ENCODE peak calls at places on chromosomes 5 and 9, in six cellular contexts. Y is dorsolateral prefrontal cortex, X is Caco-2, M is uterus, B is fibroblast of the aortic adventitia, O is lower leg skin. W is an unnamed sample.

GRCh38 chr5:81361600-81361999 is 32.3 kb downstream of the ACOT12 start:
- DNase-seq in O (no peak), Y (no peak), B (no peak), X (no peak), M (no peak), W (no peak)

GRCh38 chr5:175443514-175444059 is 395 bp downstream of the DRD1 start:
- DNase-seq in B (peak; percentile 8), Y (no peak), O (no peak), X (no peak), M (no peak), W (no peak)

GRCh38 chr5:10663531-10664183 is 97.4 kb downstream of the DAP start:
- DNase-seq in Y (peak; percentile 63), X (no peak), B (peak; percentile 78), O (peak; percentile 60), M (peak; percentile 39), W (peak; percentile 64)

GRCh38 chr5:34789021-34789531 is 49.9 kb upstream of the TTC23L start:
- DNase-seq in B (peak; percentile 87), Y (no peak), X (no peak), M (peak; percentile 45), O (no peak), W (peak; percentile 68)

GRCh38 chr9:98989036-98990000 is 45.6 kb downstream of the COL15A1 start:
- DNase-seq in B (peak; percentile 96), O (peak; percentile 92), X (no peak), M (peak; percentile 71), Y (no peak), W (peak; percentile 100)

GRCh38 chr9:12784461-12785250 is 9.8 kb downstream of the LURAP1L start:
- DNase-seq in M (no peak), B (peak; percentile 78), X (peak; percentile 36), Y (no peak), O (no peak), W (peak; percentile 98)

GRCh38 chr5:10726179-10726912 is 34.7 kb downstream of the DAP start:
- DNase-seq in M (no peak), Y (no peak), B (no peak), X (no peak), O (no peak), W (peak; percentile 42)

GRCh38 chr5:55429707-55430253 is 105.0 kb downstream of the PLPP1 start:
- DNase-seq in M (no peak), X (no peak), B (no peak), O (no peak), Y (no peak), W (no peak)

GRCh38 chr9:91060520-91061343 is 259.1 kb downstream of the SYK start:
- DNase-seq in M (peak; percentile 69), X (no peak), B (peak; percentile 99), O (peak; percentile 91), Y (no peak), W (peak; percentile 99)

GRCh38 chr5:15774632-15775031 is 274.7 kb downstream of the FBXL7 start:
- DNase-seq in Y (no peak), X (no peak), B (no peak), M (no peak), O (no peak), W (no peak)

GRCh38 chr9:91741529-91741928 is 208.5 kb downstream of the ROR2 start:
- DNase-seq in Y (no peak), B (peak; percentile 79), O (no peak), M (no peak), X (no peak), W (peak; percentile 84)

GRCh38 chr5:76537073-76537543 is 86.1 kb downstream of the F2RL2 start:
- DNase-seq in X (no peak), Y (no peak), M (no peak), O (no peak), B (peak; percentile 39), W (no peak)

GRCh38 chr5:157550668-157551067 is 24.9 kb downstream of the ADAM19 start:
- DNase-seq in O (no peak), M (no peak), Y (no peak), B (no peak), X (no peak), W (no peak)

GRCh38 chr5:180306796-180307195 is 14.9 kb upstream of the MAPK9 start:
- DNase-seq in O (no peak), Y (no peak), B (no peak), M (no peak), X (no peak), W (no peak)

GRCh38 chr9:99046542-99047071 is 58.3 kb upstream of the TGFBR1 start:
- DNase-seq in O (no peak), B (no peak), M (no peak), X (no peak), Y (no peak), W (no peak)

GRCh38 chr9:123643518-123643917 is 286.4 kb downstream of the DENND1A start:
- DNase-seq in O (no peak), Y (no peak), X (no peak), B (no peak), M (no peak), W (no peak)

GRCh38 chr9:93576296-93577044 is at the start of gene PHF2:
- DNase-seq in X (no peak), M (peak; percentile 43), O (peak; percentile 83), B (no peak), Y (no peak), W (no peak)

GRCh38 chr5:95822408-95823240 is at the start of gene GLRX:
- DNase-seq in Y (peak; percentile 81), X (peak; percentile 69), M (peak; percentile 63), O (peak; percentile 94), B (peak; percentile 97), W (peak; percentile 96)

GRCh38 chr5:69517763-69518212 is 25.2 kb downstream of the OCLN start:
- DNase-seq in Y (no peak), X (no peak), M (no peak), O (no peak), B (peak; percentile 54), W (peak; percentile 67)

GRCh38 chr5:116404001-116404400 is 170.6 kb downstream of the SEMA6A start:
- DNase-seq in B (no peak), O (no peak), X (no peak), Y (no peak), M (no peak), W (no peak)

GRCh38 chr5:166772770-166773169 is 1518.7 kb upstream of the WWC1 start:
- DNase-seq in X (no peak), M (no peak), B (peak; percentile 5), Y (no peak), O (no peak), W (peak; percentile 85)

GRCh38 chr9:101376117-101376866 is 8.5 kb downstream of the BAAT start:
- DNase-seq in B (peak; percentile 75), X (no peak), O (no peak), Y (peak; percentile 11), M (peak; percentile 73), W (peak; percentile 92)

GRCh38 chr5:43074987-43075318 is 34.8 kb upstream of the ANXA2R start:
- DNase-seq in B (no peak), O (peak; percentile 81), M (no peak), Y (no peak), X (no peak), W (no peak)
- H3K4me3 ChIP-seq in B (no peak overlapping the region), O (no peak overlapping the region), M (no peak overlapping the region), Y (no peak overlapping the region), X (no peak overlapping the region), W (no peak overlapping the region)

DNA sequence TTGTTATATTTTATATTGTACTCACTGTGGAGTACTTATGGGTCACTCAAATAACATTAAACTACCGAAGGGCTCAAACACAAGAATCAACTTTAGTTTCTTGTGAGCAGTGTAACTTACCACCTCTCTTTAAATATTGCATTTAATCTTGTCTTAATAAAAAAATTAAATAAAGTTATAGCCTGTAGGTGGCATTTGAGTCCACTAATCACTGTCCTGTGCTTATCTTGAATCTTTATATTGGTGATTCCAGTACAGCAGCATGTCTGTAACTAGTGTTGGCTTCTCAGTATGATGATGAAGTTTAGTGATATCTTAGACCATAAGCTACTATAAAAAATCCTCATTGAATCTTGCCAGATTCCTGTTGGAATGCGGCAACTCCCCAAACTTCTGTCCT is 313.8 kb downstream of the FAM170A start:
- DNase-seq in O (no peak), M (no peak), X (no peak), B (peak; percentile 38), Y (no peak), W (peak; percentile 47)
- TF ChIP-seq CTCF in O (no peak), M (no peak), X (no peak), B (peak; percentile 11), Y (no peak), W (peak; percentile 34)

DNA sequence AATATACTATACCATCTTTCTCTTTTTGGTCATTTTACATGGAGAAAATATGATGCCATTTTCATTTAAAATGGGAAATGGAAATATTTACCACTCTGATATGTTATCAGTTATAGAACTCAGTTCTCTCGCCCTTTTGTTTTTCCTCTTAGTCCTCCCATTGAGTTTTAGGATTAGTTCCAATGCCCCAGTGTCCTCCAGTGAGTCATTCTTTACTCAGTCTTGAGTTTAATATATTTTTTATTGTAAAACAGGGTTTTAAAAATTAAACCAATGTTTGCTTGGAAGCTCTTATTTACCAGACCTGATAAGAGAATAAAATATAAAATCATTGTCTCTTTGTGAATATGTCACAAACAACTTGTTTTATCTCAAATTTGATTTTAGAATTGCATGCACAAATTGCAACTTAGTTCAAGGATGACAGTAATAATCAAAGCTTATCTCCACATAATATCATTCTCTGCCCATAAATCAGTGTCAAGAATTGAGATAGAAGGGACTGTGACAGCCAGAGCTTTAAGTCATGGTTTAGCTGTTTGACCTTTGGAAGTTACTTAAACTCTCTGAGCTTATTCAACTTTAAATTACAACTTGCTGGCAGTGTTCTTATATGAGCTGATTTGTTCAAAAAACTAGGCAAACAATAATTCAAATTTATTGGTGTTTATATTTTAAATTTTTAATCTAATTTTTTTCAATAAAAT is 166.4 kb downstream of the PAM start:
- DNase-seq in O (no peak), B (peak; percentile 68), M (no peak), Y (no peak), X (no peak), W (peak; percentile 51)
- H3K4me3 ChIP-seq in O (no peak overlapping the region), B (no peak overlapping the region), M (no peak overlapping the region), Y (no peak overlapping the region), X (no peak overlapping the region), W (no peak overlapping the region)

GRCh38 chr5:156435101-156435500 is 108.1 kb downstream of the SGCD start:
- DNase-seq in O (no peak), Y (no peak), X (no peak), B (no peak), M (no peak), W (no peak)
- TF ChIP-seq CTCF in O (no peak), Y (no peak), X (no peak), B (no peak), M (no peak), W (no peak)

DNA sequence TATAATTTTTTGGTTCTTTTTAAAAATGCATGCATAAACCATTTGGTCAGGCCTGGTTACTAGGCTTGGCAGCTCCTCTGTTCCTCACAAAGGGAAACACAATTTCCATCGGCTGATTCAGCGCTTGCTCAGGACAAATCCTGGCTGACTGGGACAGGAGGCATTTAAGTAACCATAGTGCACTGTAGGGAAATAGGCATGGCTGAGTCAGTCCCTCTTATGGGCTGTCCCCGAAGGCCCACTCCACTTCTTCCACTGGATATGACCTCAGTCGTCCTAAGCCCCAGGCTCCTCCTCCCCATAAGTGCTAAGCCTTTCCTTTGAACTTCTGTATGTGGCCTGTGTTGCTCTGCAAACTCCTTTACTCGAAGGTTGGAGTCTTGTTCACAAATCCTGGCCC is 71.2 kb upstream of the GLIS3 start:
- DNase-seq in Y (no peak), X (no peak), O (no peak), M (no peak), B (peak; percentile 92), W (peak; percentile 98)
- H3K4me3 ChIP-seq in Y (no peak overlapping the region), X (no peak overlapping the region), O (no peak overlapping the region), M (no peak overlapping the region), B (no peak overlapping the region), W (no peak overlapping the region)